ENCODE peak calls at places on chromosomes 3 and 15, in four cellular contexts. One of them, this sample, is unnamed.

GRCh38 chr3:123559040-123559861 is 25.6 kb downstream of the HACD2 start:
- DNase-seq in K562: peak
- DNase-seq in GM12878: no peak
- DNase-seq in HepG2: peak
- DNase-seq in this sample: no peak

GRCh38 chr15:58139631-58140522 is 1.7 kb downstream of the AQP9 start:
- DNase-seq in K562: no peak
- DNase-seq in HepG2: no peak
- DNase-seq in GM12878: no peak
- DNase-seq in this sample: no peak

GRCh38 chr3:31522152-31522551 is 10.6 kb upstream of the STT3B start:
- DNase-seq in HepG2: no peak
- DNase-seq in GM12878: no peak
- DNase-seq in K562: peak
- DNase-seq in this sample: no peak

GRCh38 chr3:99498544-99499234 is 139.7 kb upstream of the COL8A1 start:
- DNase-seq in GM12878: no peak
- DNase-seq in HepG2: no peak
- DNase-seq in K562: no peak
- DNase-seq in this sample: no peak

GRCh38 chr3:62797129-62797528 is 78.1 kb downstream of the CADPS start:
- DNase-seq in HepG2: no peak
- DNase-seq in K562: no peak
- DNase-seq in GM12878: no peak
- DNase-seq in this sample: no peak

GRCh38 chr3:17355591-17355990 is 386.8 kb downstream of the TBC1D5 start:
- DNase-seq in GM12878: no peak
- DNase-seq in HepG2: no peak
- DNase-seq in K562: no peak
- DNase-seq in this sample: no peak

GRCh38 chr3:128931046-128931445 is 51.6 kb downstream of the ACAD9 start:
- DNase-seq in GM12878: no peak
- DNase-seq in HepG2: no peak
- DNase-seq in K562: no peak
- DNase-seq in this sample: no peak

GRCh38 chr15:40333922-40334492 is 6.7 kb downstream of the CCDC9B start:
- DNase-seq in GM12878: no peak
- DNase-seq in K562: peak
- DNase-seq in HepG2: no peak
- DNase-seq in this sample: no peak

GRCh38 chr3:197507541-197507940 is 48.2 kb downstream of the BDH1 start:
- DNase-seq in GM12878: no peak
- DNase-seq in HepG2: no peak
- DNase-seq in K562: no peak
- DNase-seq in this sample: no peak

GRCh38 chr3:8562081-8562595 is 60.5 kb downstream of the LMCD1 start:
- DNase-seq in HepG2: no peak
- DNase-seq in K562: no peak
- DNase-seq in GM12878: no peak
- DNase-seq in this sample: no peak

DNA sequence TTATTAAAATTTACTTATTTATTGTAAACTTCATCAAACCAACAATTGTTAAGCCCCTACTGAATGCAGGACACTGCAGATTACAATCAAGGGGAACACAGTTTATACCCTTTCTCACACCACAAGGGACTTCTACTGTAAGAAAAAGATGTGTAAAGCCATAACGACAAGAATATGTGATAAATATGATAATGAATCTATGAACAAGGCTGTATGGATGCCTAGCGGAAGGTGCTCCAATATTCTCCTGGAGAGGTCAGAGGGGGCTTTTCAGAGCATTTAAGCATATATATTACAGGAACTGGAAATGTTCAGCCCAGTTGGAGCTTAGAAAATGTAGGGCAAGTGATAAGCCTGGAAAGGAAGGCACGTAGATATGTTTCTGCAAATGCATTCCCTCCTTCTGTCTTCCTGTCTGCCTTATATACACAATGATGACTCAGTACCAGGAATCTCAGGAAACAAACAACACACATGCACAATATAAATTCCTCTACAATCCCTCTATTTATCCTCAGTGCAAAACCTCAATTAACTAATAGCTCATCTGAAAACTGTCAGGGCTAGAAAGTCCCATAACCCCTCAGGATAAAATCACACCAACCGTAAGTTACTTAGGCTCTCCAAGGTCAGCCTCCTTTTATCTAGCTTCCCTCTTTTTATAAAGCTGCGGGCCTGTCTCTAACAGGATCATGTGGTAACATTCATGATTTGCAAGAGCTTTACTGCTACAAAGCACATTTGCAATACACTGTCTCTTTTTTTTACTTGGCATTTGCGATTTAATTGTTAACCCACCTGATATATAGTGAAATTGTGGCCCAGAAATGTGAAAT is 393.1 kb downstream of the LPP start:
- DNase-seq in GM12878: no peak
- DNase-seq in HepG2: peak
- DNase-seq in K562: no peak
- DNase-seq in this sample: no peak
- TF ChIP-seq ATF2 in GM12878: no peak
- TF ChIP-seq ATF2 in HepG2: no peak
- TF ChIP-seq ATF2 in K562: no peak
- TF ChIP-seq ATF2 in this sample: no peak

GRCh38 chr15:68776477-68777270 is 44.0 kb downstream of the ANP32A start:
- DNase-seq in K562: no peak
- DNase-seq in GM12878: no peak
- DNase-seq in HepG2: no peak
- DNase-seq in this sample: no peak

GRCh38 chr15:68773036-68773435 is 47.7 kb downstream of the ANP32A start:
- DNase-seq in HepG2: no peak
- DNase-seq in K562: no peak
- DNase-seq in GM12878: no peak
- DNase-seq in this sample: no peak

GRCh38 chr15:68774120-68774519 is 46.6 kb downstream of the ANP32A start:
- DNase-seq in K562: no peak
- DNase-seq in GM12878: no peak
- DNase-seq in HepG2: no peak
- DNase-seq in this sample: no peak

GRCh38 chr15:68774521-68775293 is 46.0 kb downstream of the ANP32A start:
- DNase-seq in HepG2: no peak
- DNase-seq in K562: no peak
- DNase-seq in GM12878: no peak
- DNase-seq in this sample: no peak

GRCh38 chr15:68775671-68776476 is 44.8 kb downstream of the ANP32A start:
- DNase-seq in HepG2: no peak
- DNase-seq in GM12878: no peak
- DNase-seq in K562: no peak
- DNase-seq in this sample: no peak
- TF ChIP-seq ESRRA in HepG2: no peak
- TF ChIP-seq ESRRA in GM12878: no peak
- TF ChIP-seq ESRRA in K562: no peak
- TF ChIP-seq ESRRA in this sample: no peak

DNA sequence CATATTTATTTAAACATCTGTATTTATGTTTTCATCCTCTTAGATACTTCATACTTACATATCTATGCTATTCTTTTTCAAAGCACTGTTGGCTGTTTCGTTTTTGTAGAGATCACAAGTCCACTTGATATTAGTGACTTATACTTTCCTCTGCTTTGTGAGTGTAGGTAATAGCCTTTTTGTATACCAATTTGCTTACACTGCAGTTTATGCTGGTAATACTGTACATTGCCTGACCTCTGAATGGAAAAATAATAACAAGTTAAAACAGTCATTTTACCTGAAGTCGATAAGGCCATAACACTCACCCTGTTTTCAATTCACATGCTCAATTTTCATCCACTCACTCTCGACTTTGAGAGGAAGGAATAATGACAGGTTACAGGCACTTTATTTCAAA is 89.9 kb upstream of the NANOGP8 start:
- DNase-seq in GM12878: no peak
- DNase-seq in K562: no peak
- DNase-seq in HepG2: no peak
- DNase-seq in this sample: no peak
- TF ChIP-seq ATF2 in GM12878: no peak
- TF ChIP-seq ATF2 in K562: no peak
- TF ChIP-seq ATF2 in HepG2: no peak
- TF ChIP-seq ATF2 in this sample: no peak

DNA sequence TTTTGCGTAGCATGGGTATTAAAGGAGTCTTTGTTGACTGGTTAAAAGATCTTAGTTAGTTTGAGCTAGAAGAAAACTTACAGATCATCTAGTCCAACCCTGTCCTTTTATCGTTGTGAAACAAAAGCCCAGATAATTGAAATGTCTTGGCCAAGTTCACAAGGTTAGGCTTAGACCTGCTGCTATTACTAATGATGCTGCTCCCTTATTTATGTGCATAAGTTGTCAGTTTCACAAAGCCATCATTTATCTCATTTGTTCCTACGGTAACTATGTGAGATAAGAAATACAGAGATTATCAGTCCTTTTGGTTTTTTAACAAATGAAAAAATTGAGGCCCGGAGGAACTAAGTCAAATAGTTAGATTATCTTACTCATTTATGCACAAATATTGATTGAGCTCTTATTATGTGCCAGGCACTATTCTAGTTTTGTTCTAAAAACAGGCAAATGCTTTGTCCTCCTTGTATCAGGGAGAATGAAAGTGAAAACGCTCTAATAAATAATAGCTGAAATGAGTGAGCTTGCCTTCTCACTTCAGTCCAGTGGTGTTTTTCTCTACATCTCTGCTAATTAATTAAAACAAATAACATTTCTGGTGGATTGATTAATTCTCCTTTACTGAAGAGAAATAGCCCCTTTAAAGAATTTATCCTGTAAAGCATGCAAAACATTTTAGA is 49.1 kb upstream of the TPRG1 start:
- DNase-seq in GM12878: no peak
- DNase-seq in HepG2: no peak
- DNase-seq in K562: no peak
- DNase-seq in this sample: no peak
- TF ChIP-seq ESRRA in GM12878: no peak
- TF ChIP-seq ESRRA in HepG2: no peak
- TF ChIP-seq ESRRA in K562: no peak
- TF ChIP-seq ESRRA in this sample: no peak

GRCh38 chr15:34837246-34838016 is 42.1 kb upstream of the ACTC1 start:
- DNase-seq in HepG2: no peak
- DNase-seq in K562: peak
- DNase-seq in GM12878: no peak
- DNase-seq in this sample: no peak
- TF ChIP-seq ATF2 in HepG2: no peak
- TF ChIP-seq ATF2 in K562: no peak
- TF ChIP-seq ATF2 in GM12878: no peak
- TF ChIP-seq ATF2 in this sample: no peak

GRCh38 chr3:53821631-53822068 is 24.6 kb downstream of the CHDH start:
- DNase-seq in K562: no peak
- DNase-seq in HepG2: no peak
- DNase-seq in GM12878: no peak
- DNase-seq in this sample: no peak
- TF ChIP-seq ESRRA in K562: no peak
- TF ChIP-seq ESRRA in HepG2: no peak
- TF ChIP-seq ESRRA in GM12878: no peak
- TF ChIP-seq ESRRA in this sample: no peak

GRCh38 chr15:42157981-42158765 is 1.7 kb upstream of the PLA2G4F start:
- DNase-seq in HepG2: no peak
- DNase-seq in K562: peak
- DNase-seq in GM12878: no peak
- DNase-seq in this sample: no peak
- TF ChIP-seq ATF2 in HepG2: no peak
- TF ChIP-seq ATF2 in K562: no peak
- TF ChIP-seq ATF2 in GM12878: no peak
- TF ChIP-seq ATF2 in this sample: no peak

GRCh38 chr3:185715091-185715490 is 109.8 kb downstream of the IGF2BP2 start:
- DNase-seq in K562: no peak
- DNase-seq in GM12878: no peak
- DNase-seq in HepG2: no peak
- DNase-seq in this sample: peak
- TF ChIP-seq ESRRA in K562: no peak
- TF ChIP-seq ESRRA in GM12878: no peak
- TF ChIP-seq ESRRA in HepG2: no peak
- TF ChIP-seq ESRRA in this sample: no peak

GRCh38 chr3:188946837-188947236 is 224.9 kb upstream of the TPRG1 start:
- DNase-seq in K562: no peak
- DNase-seq in GM12878: no peak
- DNase-seq in HepG2: no peak
- DNase-seq in this sample: no peak

GRCh38 chr3:188948658-188949400 is 222.9 kb upstream of the TPRG1 start:
- DNase-seq in GM12878: no peak
- DNase-seq in K562: no peak
- DNase-seq in HepG2: peak
- DNase-seq in this sample: no peak

GRCh38 chr3:188947983-188948657 is 223.7 kb upstream of the TPRG1 start:
- DNase-seq in HepG2: no peak
- DNase-seq in GM12878: no peak
- DNase-seq in K562: no peak
- DNase-seq in this sample: peak

GRCh38 chr3:188946351-188946750 is 225.4 kb upstream of the TPRG1 start:
- DNase-seq in K562: no peak
- DNase-seq in GM12878: no peak
- DNase-seq in HepG2: no peak
- DNase-seq in this sample: no peak

GRCh38 chr3:188947401-188947982 is 224.3 kb upstream of the TPRG1 start:
- DNase-seq in K562: peak
- DNase-seq in HepG2: no peak
- DNase-seq in GM12878: no peak
- DNase-seq in this sample: peak
- TF ChIP-seq ATF2 in K562: no peak
- TF ChIP-seq ATF2 in HepG2: no peak
- TF ChIP-seq ATF2 in GM12878: no peak
- TF ChIP-seq ATF2 in this sample: no peak

GRCh38 chr15:34461730-34462129 is 24.1 kb upstream of the GOLGA8A start:
- DNase-seq in GM12878: no peak
- DNase-seq in K562: no peak
- DNase-seq in HepG2: no peak
- DNase-seq in this sample: no peak

GRCh38 chr15:34460451-34460850 is 22.8 kb upstream of the GOLGA8A start:
- DNase-seq in K562: no peak
- DNase-seq in GM12878: no peak
- DNase-seq in HepG2: no peak
- DNase-seq in this sample: no peak

DNA sequence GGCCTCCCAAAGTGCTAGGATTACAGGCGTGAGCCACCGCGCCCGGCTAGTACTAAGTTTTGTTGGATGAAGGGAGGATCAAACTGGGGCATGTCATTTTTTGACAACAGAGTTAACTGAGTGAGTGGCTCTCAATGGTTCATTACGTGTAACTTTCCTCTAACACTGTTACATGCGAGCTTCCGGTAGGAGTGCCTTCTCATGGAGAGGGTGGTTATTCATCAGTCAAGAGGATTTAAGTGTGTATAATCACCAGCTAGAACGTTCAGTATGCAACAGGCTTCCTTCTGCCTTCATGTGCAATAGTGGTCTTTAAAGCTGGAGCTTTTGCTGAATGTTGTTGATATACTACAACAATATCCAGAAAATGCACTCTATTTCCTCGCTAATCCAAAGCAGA is 19.1 kb upstream of the GOLGA8A start:
- DNase-seq in GM12878: no peak
- DNase-seq in K562: no peak
- DNase-seq in HepG2: no peak
- DNase-seq in this sample: no peak
- TF ChIP-seq ESRRA in GM12878: no peak
- TF ChIP-seq ESRRA in K562: no peak
- TF ChIP-seq ESRRA in HepG2: no peak
- TF ChIP-seq ESRRA in this sample: no peak

This sample was measured in WTC11.